ENCODE peak calls at places on chromosome 21, in six cellular contexts. A, O, R, J, V and Z are unnamed samples.

GRCh38 chr21:29145837-29146453 is 15.5 kb downstream of the MAP3K7CL start:
- DNase-seq in J (no peak), R (no peak), O (no peak), V (no peak), A (no peak), Z (no peak)

GRCh38 chr21:32496536-32496935 is 84.0 kb downstream of the EVA1C start:
- DNase-seq in J (no peak), A (no peak), O (no peak), V (no peak), R (no peak), Z (no peak)

GRCh38 chr21:43318841-43319781 is 107.8 kb downstream of the SIK1 start:
- DNase-seq in V (no peak), R (no peak), J (peak), O (no peak), A (peak), Z (no peak)

GRCh38 chr21:30831194-30831765 is 1.7 kb upstream of the KRTAP7-1 start:
- DNase-seq in V (no peak), R (no peak), O (peak), J (peak), A (no peak), Z (peak)

GRCh38 chr21:42537106-42537742 is 23.6 kb downstream of the SLC37A1 start:
- DNase-seq in A (no peak), R (no peak), O (no peak), J (no peak), V (no peak), Z (no peak)

GRCh38 chr21:32726742-32727477 is 903 bp downstream of the SYNJ1 start:
- DNase-seq in V (peak), A (no peak), J (peak), R (no peak), O (no peak), Z (no peak)

GRCh38 chr21:46634966-46635323 is 529 bp upstream of the PRMT2 start:
- DNase-seq in A (peak), V (peak), O (peak), J (peak), R (no peak), Z (peak)

GRCh38 chr21:33478858-33479678 is 706 bp downstream of the TMEM50B start:
- DNase-seq in J (peak), R (peak), A (no peak), O (no peak), V (peak), Z (no peak)

GRCh38 chr21:31326478-31327247 is 17.4 kb downstream of the TIAM1 start:
- DNase-seq in A (peak), J (peak), V (peak), R (no peak), O (no peak), Z (no peak)

GRCh38 chr21:31530918-31531705 is 128.4 kb upstream of the SOD1 start:
- DNase-seq in V (no peak), A (no peak), O (no peak), J (no peak), R (no peak), Z (no peak)

GRCh38 chr21:28311776-28312175 is 680.9 kb downstream of the LTN1 start:
- DNase-seq in J (no peak), R (no peak), A (no peak), O (no peak), V (no peak), Z (no peak)

GRCh38 chr21:31879251-31879650 is 6.4 kb downstream of the HUNK start:
- DNase-seq in J (no peak), A (no peak), V (no peak), O (no peak), R (no peak), Z (no peak)

GRCh38 chr21:41477641-41478318 is 30.2 kb downstream of the TMPRSS2 start:
- DNase-seq in R (no peak), O (no peak), A (no peak), J (peak), V (no peak), Z (no peak)

GRCh38 chr21:43355925-43356289 is 71.0 kb downstream of the SIK1 start:
- DNase-seq in R (no peak), J (no peak), A (no peak), V (no peak), O (no peak), Z (no peak)

GRCh38 chr21:41350436-41351155 is 11.2 kb upstream of the MX2 start:
- DNase-seq in J (no peak), V (no peak), O (no peak), R (no peak), A (no peak), Z (no peak)

GRCh38 chr21:17441370-17441769 is 71.5 kb upstream of the CXADR start:
- DNase-seq in J (peak), A (no peak), O (no peak), R (no peak), V (no peak), Z (no peak)

GRCh38 chr21:33237446-33237845 is 7.7 kb downstream of the IFNAR2 start:
- DNase-seq in O (no peak), J (peak), V (peak), R (no peak), A (no peak), Z (no peak)

GRCh38 chr21:18155508-18156193 is 89.0 kb upstream of the CHODL start:
- DNase-seq in A (no peak), O (no peak), R (no peak), J (peak), V (peak), Z (no peak)

GRCh38 chr21:29678616-29679015 is 261.2 kb downstream of the GRIK1 start:
- DNase-seq in V (peak), O (no peak), A (peak), J (peak), R (no peak), Z (no peak)

GRCh38 chr21:17279663-17280062 is 233.2 kb upstream of the CXADR start:
- DNase-seq in A (no peak), V (no peak), O (no peak), R (no peak), J (no peak), Z (no peak)

GRCh38 chr21:32648165-32648564 is 36.0 kb upstream of the CFAP298 start:
- DNase-seq in O (no peak), A (no peak), J (no peak), V (no peak), R (no peak), Z (no peak)

GRCh38 chr21:36164427-36164784 is 7.8 kb downstream of the DOP1B start:
- DNase-seq in O (no peak), V (no peak), R (no peak), A (no peak), J (no peak), Z (no peak)

GRCh38 chr21:32298148-32298559 is 501 bp upstream of the MRAP start:
- DNase-seq in V (peak), A (no peak), J (peak), O (no peak), R (no peak), Z (no peak)

GRCh38 chr21:28627261-28627660 is 365.4 kb downstream of the LTN1 start:
- DNase-seq in O (no peak), J (no peak), V (peak), R (no peak), A (no peak), Z (no peak)

GRCh38 chr21:18369115-18369514 is 34.5 kb downstream of the TMPRSS15 start:
- DNase-seq in V (peak), J (peak), O (no peak), A (peak), R (no peak), Z (no peak)

GRCh38 chr21:42532466-42533181 is 19.0 kb downstream of the SLC37A1 start:
- DNase-seq in R (peak), V (no peak), O (no peak), A (no peak), J (no peak), Z (no peak)

GRCh38 chr21:43016728-43017127 is 42.4 kb downstream of the PKNOX1 start:
- DNase-seq in R (no peak), J (no peak), A (no peak), O (no peak), V (no peak), Z (no peak)

GRCh38 chr21:33362044-33362555 is 37.3 kb downstream of the IFNAR1 start:
- DNase-seq in V (no peak), R (no peak), J (no peak), O (no peak), A (no peak), Z (no peak)

GRCh38 chr21:17848228-17848627 is 29.1 kb upstream of the C21orf91 start:
- DNase-seq in O (no peak), J (peak), A (peak), V (peak), R (peak), Z (peak)

GRCh38 chr21:41886331-41886730 is 7.2 kb upstream of the PRDM15 start:
- DNase-seq in A (no peak), J (no peak), V (no peak), R (no peak), O (no peak), Z (no peak)

GRCh38 chr21:28704746-28705145 is 287.9 kb downstream of the LTN1 start:
- DNase-seq in R (peak), A (no peak), O (no peak), V (peak), J (peak), Z (no peak)

GRCh38 chr21:41677671-41678015 is 89.2 kb downstream of the RIPK4 start:
- DNase-seq in J (no peak), A (no peak), O (no peak), R (no peak), V (no peak), Z (no peak)

GRCh38 chr21:43758132-43758619 is 17.9 kb downstream of the CSTB start:
- DNase-seq in A (peak), R (peak), J (peak), O (no peak), V (peak), Z (no peak)

GRCh38 chr21:31524140-31524539 is 135.4 kb upstream of the SOD1 start:
- DNase-seq in R (no peak), A (no peak), J (no peak), O (no peak), V (no peak), Z (no peak)

GRCh38 chr21:31930001-31930400 is 57.2 kb downstream of the HUNK start:
- DNase-seq in O (no peak), J (no peak), R (no peak), A (no peak), V (no peak), Z (no peak)

GRCh38 chr21:28207776-28208175 is 784.9 kb downstream of the LTN1 start:
- DNase-seq in O (no peak), V (peak), A (no peak), R (no peak), J (peak), Z (peak)

GRCh38 chr21:42513151-42513984 is at the start of gene SLC37A1:
- DNase-seq in R (no peak), J (no peak), A (no peak), O (no peak), V (no peak), Z (no peak)

DNA sequence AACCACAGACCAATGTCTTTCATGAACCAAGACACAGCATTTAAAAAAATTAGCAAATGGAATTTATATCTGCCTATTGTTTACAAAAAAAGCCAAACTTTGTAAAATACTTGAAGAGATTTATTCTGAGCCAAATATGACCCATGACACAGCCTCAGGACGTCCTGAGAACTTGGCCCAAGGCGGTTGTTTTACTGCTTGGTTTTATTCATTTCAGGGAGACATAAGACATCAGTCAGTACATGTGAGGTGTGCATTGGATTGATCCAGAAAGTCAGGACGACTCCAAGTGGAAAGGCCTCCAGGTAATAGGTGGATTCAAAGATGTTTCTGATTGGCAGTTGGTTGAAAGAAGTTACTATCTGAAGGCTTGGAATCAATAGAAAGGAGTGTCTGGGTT is 1.4 kb upstream of the POFUT2 start:
- DNase-seq in A (no peak), O (no peak), R (no peak), J (no peak), V (no peak), Z (no peak)
- H3K4me3 ChIP-seq in A (peak), O (peak), R (no peak), J (peak), V (peak), Z (no peak)

GRCh38 chr21:34960672-34961071 is 88.4 kb downstream of the RUNX1 start:
- DNase-seq in J (no peak), R (no peak), V (no peak), A (no peak), O (no peak), Z (no peak)

GRCh38 chr21:34962136-34962535 is 87.0 kb downstream of the RUNX1 start:
- DNase-seq in A (no peak), O (no peak), V (no peak), J (no peak), R (no peak), Z (no peak)

GRCh38 chr21:34958040-34958439 is 91.1 kb downstream of the RUNX1 start:
- DNase-seq in V (no peak), O (no peak), A (no peak), R (no peak), J (no peak), Z (no peak)

GRCh38 chr21:34956416-34957316 is 92.4 kb downstream of the RUNX1 start:
- DNase-seq in J (no peak), O (no peak), R (no peak), A (no peak), V (no peak), Z (no peak)

DNA sequence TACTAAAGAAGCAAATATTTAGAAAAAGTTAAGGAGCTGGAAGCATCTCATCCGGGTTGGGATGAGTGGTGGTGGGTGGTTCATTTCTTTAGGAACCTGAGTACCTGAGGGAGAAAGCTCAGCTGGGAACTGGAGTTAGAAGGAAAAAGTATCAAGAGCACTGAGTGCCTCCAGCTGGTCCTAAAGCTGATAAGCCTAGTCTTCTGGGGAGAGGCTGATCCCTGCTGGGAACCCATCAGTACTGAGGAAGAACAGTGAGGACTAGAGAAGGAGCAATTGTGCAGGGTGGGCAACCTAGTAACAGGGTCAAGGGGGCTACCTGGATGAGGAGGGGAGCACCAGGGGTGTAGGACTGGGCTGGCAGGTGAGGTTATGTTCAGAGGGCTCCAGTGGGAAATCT is 89.5 kb downstream of the RUNX1 start:
- DNase-seq in A (no peak), J (no peak), V (no peak), O (no peak), R (no peak), Z (no peak)
- H3K4me3 ChIP-seq in A (no peak), J (no peak), V (no peak), O (no peak), R (no peak), Z (no peak)

GRCh38 chr21:16013570-16013969 is 283.8 kb downstream of the USP25 start:
- DNase-seq in J (no peak), A (no peak), R (no peak), V (no peak), O (no peak), Z (no peak)
- H3K4me3 ChIP-seq in J (no peak), A (no peak), R (peak), V (no peak), O (no peak), Z (no peak)

GRCh38 chr21:34921151-34921550 is 128.0 kb downstream of the RUNX1 start:
- DNase-seq in J (no peak), R (no peak), V (no peak), A (no peak), O (no peak), Z (no peak)
- H3K4me3 ChIP-seq in J (no peak), R (no peak), V (no peak), A (no peak), O (no peak), Z (no peak)

GRCh38 chr21:26167593-26167992 is 3.0 kb downstream of the APP start:
- DNase-seq in V (no peak), O (no peak), A (no peak), J (no peak), R (no peak), Z (no peak)
- H3K4me3 ChIP-seq in V (peak), O (no peak), A (peak), J (peak), R (no peak), Z (peak)

DNA sequence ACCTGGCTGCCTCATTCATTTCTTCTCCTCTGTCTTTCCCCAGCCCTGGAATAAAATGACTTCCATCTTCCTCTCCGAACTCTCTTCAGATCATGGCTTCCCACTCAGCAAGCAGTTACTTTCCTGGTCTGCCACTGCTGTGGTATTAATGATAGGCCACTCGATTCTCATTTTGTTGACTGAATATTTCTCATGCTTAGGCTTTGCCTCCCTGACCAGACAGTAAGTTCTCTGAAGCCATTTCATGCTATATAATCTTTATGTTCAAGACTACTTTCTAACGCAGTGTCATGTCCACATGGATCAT is 20.7 kb downstream of the RUNX1 start:
- DNase-seq in R (no peak), J (no peak), V (no peak), A (no peak), O (no peak), Z (no peak)
- H3K4me3 ChIP-seq in R (no peak), J (no peak), V (no peak), A (no peak), O (no peak), Z (no peak)

DNA sequence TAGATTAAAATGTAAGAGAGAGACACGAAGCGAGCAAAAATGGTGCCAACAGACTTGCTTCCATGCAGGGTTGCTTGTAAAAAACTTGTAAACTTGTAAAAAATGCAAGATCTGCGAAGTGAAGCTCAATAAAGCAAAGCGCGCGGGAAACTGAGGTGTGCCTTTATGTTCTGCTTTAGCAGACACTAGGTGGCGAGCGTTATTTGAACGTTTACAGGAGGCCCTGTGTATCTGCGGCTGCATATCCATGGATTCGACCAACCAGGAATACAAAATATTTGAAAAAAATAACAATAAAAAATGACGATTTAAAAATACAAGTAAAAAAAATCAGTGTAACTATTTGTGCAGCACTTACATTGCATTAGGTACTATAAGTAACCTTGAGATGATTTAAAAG is 1.5 kb downstream of the UBE2G2 start:
- DNase-seq in A (peak), O (no peak), J (peak), V (peak), R (no peak), Z (no peak)
- H3K4me3 ChIP-seq in A (peak), O (peak), J (peak), V (peak), R (no peak), Z (peak)

GRCh38 chr21:39453571-39454179 is 1.9 kb downstream of the SH3BGR start:
- DNase-seq in V (peak), J (no peak), R (no peak), O (no peak), A (no peak), Z (no peak)
- H3K4me3 ChIP-seq in V (no peak), J (no peak), R (no peak), O (no peak), A (no peak), Z (no peak)

DNA sequence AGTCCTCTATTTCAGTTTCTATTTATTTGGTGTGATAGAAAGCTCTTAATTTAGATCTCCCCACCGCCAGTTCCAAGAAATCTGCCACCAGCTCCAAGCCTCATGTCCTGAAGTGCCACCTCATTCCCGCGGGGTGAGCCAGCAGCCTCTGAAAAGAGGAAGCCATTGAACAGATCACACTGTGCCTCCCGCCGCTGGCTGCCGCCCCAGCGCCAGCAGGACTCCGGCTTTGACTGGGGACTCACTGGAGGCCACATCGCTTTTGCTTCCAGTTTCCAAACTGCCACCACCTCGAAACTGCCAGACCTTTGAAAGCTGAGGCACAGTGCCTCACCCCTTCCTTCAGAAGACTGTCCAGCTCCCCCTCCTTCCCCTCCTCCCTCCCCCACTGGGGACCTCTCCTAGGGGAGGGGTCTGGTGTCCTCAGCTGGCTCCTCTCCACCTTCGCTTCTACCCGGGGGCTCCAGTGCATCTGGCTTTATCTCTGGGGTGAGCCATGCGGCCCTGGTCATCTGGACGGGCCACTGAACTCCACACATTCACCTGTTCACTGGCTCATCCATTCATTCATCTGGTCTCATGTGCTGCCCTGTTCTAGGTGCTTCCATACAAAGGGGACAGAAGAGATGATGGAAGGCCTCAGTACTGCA is 59.0 kb downstream of the VPS26C start:
- DNase-seq in O (no peak), R (no peak), V (no peak), J (no peak), A (no peak), Z (no peak)
- H3K4me3 ChIP-seq in O (no peak), R (no peak), V (no peak), J (no peak), A (no peak), Z (no peak)